ENCODE peak calls at places on chromosomes 1 and 21, in five cellular contexts. M is K562, E is HepG2, D is H1, S is GM12878. N is an unnamed sample.

GRCh38 chr1:41420877-41421276 is 59.6 kb downstream of the FOXO6 start:
- DNase-seq in E (no peak), M (no peak), D (no peak), S (no peak), N (no peak)

GRCh38 chr1:41645062-41645461 is 160.6 kb upstream of the EDN2 start:
- DNase-seq in S (no peak), D (no peak), E (no peak), M (no peak), N (no peak)

GRCh38 chr1:41360074-41361027 is 883 bp upstream of the FOXO6 start:
- DNase-seq in S (no peak), D (peak; percentile 57), M (no peak), E (no peak), N (no peak)

GRCh38 chr1:167981933-167982332 is 45.1 kb upstream of the MPC2 start:
- DNase-seq in M (no peak), D (no peak), E (no peak), S (no peak), N (no peak)

GRCh38 chr21:24197956-24198355 is 1409.3 kb downstream of the MRPL39 start:
- DNase-seq in D (no peak), S (no peak), M (no peak), E (no peak), N (no peak)

GRCh38 chr1:18352640-18353245 is 128.0 kb upstream of the KLHDC7A start:
- DNase-seq in S (no peak), E (no peak), M (no peak), D (no peak), N (no peak)

GRCh38 chr1:193952778-193953374 is 766.5 kb upstream of the B3GALT2 start:
- DNase-seq in M (no peak), D (no peak), S (no peak), E (no peak), N (no peak)

GRCh38 chr1:158248122-158248521 is 6.1 kb upstream of the CD1A start:
- DNase-seq in M (no peak), E (no peak), S (peak; percentile 13), D (no peak), N (no peak)

GRCh38 chr1:117167402-117167801 is 43.3 kb downstream of the VTCN1 start:
- DNase-seq in S (no peak), D (no peak), E (no peak), M (no peak), N (no peak)

GRCh38 chr1:10648689-10649483 is 147.6 kb downstream of the CASZ1 start:
- DNase-seq in D (peak; percentile 77), S (no peak), M (peak; percentile 69), E (no peak), N (no peak)

GRCh38 chr1:10647414-10648170 is 148.9 kb downstream of the CASZ1 start:
- DNase-seq in M (no peak), E (no peak), D (no peak), S (no peak), N (no peak)

GRCh38 chr1:10644307-10645128 is 151.9 kb downstream of the CASZ1 start:
- DNase-seq in D (no peak), M (peak; percentile 75), E (no peak), S (no peak), N (no peak)

GRCh38 chr1:10643607-10644306 is 152.7 kb downstream of the CASZ1 start:
- DNase-seq in S (no peak), M (no peak), D (no peak), E (no peak), N (no peak)

DNA sequence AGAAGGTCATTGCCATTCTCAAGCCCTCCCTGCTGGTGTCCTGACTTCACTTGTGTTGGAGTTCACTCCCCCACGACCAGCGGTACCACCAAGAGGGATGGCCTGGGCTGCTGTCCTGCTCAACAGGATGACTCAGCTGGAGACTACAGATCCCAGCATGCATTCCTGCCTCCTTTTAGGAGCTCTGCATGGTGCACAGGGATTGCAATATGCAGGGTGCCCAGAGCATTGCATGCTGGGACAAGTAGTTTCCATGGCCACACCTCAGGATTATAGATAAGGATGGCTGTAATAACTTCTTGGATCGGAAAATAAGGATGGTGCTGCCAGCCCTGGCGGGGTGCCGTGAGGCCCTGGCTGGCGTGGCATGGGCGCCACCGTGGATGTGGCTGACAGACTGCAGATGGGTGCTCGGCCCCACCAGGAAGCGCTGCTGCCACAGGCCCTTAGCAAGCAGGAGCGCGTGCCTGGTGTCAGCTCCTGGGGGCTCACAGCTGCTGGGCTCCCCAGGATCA is 150.0 kb downstream of the CASZ1 start:
- DNase-seq in S (no peak), D (no peak), E (no peak), M (peak; percentile 63), N (peak; percentile 75)
- TF ChIP-seq TAF1 in S (no peak), D (no peak), E (no peak), M (no peak), N (no peak)

GRCh38 chr21:29953690-29954089 is 13.9 kb upstream of the GRIK1 start:
- DNase-seq in S (no peak), D (no peak), M (no peak), E (no peak), N (no peak)

GRCh38 chr21:29949991-29950390 is 10.2 kb upstream of the GRIK1 start:
- DNase-seq in M (no peak), S (no peak), E (no peak), D (no peak), N (no peak)

GRCh38 chr21:29947119-29947518 is 7.3 kb upstream of the GRIK1 start:
- DNase-seq in S (no peak), M (no peak), E (no peak), D (no peak), N (no peak)

GRCh38 chr21:29953072-29953471 is 13.3 kb upstream of the GRIK1 start:
- DNase-seq in M (no peak), D (no peak), E (no peak), S (no peak), N (no peak)
- H2AFZ ChIP-seq in M (no peak overlapping the region), D (no peak overlapping the region), E (no peak overlapping the region), S (no peak overlapping the region), N (no peak overlapping the region)

DNA sequence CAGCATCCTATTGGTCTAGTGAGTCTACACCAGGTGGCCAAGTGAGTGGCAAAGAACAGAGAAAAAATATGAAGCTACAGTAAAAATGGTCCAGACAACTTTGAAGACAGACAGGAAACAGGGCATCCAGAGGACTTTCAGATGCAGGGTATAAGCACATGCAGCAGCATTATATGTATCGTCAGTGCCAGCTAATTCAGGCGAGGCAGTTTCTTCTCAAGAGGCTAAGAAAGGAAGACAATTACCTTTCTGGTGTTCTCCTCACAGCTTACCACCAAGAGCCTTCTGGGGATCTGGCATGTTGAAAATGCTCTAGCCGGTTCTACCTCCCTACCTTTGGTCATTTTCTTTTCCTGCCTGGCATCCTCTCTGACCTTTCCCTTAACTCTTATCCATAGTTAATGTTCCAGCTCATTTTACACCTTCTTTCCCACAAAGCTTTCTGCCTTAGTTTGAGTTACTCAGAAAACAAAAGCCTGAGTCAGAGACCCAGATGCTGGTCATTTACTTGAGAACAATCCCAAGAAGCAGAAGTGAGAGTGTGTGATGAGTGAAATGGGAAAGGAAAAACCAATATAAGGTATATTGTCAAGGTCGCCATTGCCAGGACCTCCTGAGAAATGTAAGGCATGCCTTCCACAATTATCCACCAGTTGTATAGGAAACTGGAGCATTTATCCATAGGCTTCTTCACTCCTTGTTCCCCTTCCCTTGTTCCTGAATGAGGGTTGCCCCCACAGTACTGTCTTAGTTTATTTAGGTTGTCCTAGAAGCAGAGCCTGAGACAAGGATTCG is 444.1 kb downstream of the PLPP3 start:
- DNase-seq in D (no peak), M (no peak), S (no peak), E (no peak), N (no peak)
- TF ChIP-seq TAF1 in D (no peak), M (no peak), S (no peak), E (no peak), N (no peak)

DNA sequence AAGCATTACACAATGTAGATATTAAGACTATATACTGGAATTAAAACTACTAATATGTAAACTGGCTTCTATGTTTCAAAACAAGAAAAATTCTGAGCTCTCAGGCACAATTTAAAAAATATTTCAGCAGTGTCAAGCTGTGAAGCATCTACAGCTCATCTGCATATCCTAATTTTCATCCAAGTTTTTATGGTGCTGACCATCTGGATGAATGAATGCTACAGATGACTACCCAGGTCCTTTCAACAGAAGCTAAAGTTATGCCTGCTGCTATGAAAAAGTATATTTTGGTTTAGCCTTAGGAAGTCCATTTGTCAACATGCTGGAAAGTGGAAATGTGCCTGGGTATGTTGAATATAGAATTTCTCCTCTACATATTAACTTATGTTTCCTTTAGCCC is 206.9 kb downstream of the NEGR1 start:
- DNase-seq in S (no peak), D (no peak), E (no peak), M (no peak), N (no peak)
- H2AFZ ChIP-seq in S (no peak overlapping the region), D (no peak overlapping the region), E (no peak overlapping the region), M (no peak overlapping the region), N (no peak overlapping the region)

N was measured in SK-N-SH.